ENCODE peak calls at places on chromosomes 6 and 20, in nine cellular contexts. L is lower lobe of right lung; O is CD8-positive, alpha-beta memory T cell; P is stomach; B is mucosa of descending colon; I is endothelial cell of umbilical vein; X is effector memory CD4-positive, alpha-beta T cell; C is ovary; R is heart left ventricle. N is an unnamed sample. For H3K36me3 and H3K4me1, the result is how much of the 10 kb centered on the place peaks cover.

GRCh38 chr20:48619126-48620101 is 208.4 kb downstream of the PREX1 start:
- DNase-seq in O (no peak), P (no peak), X (no peak), I (no peak), L (peak), R (no peak), B (peak), C (no peak), N (peak)

GRCh38 chr6:109874621-109875020 is 103.5 kb upstream of the GPR6 start:
- DNase-seq in C (no peak), O (no peak), L (no peak), R (no peak), I (no peak), X (no peak), P (no peak), B (no peak), N (no peak)

GRCh38 chr6:167392631-167393301 is 67.9 kb downstream of the TTLL2 start:
- DNase-seq in C (no peak), B (no peak), R (no peak), P (no peak), X (no peak), I (peak), L (no peak), O (no peak), N (no peak)

GRCh38 chr6:36430351-36430750 is 12.3 kb downstream of the PXT1 start:
- DNase-seq in P (no peak), I (no peak), X (no peak), O (no peak), L (no peak), R (no peak), C (no peak), B (no peak), N (no peak)

GRCh38 chr20:51365670-51366069 is 176.8 kb downstream of the NFATC2 start:
- DNase-seq in C (no peak), I (no peak), B (no peak), R (no peak), X (no peak), L (no peak), O (no peak), P (no peak), N (no peak)

GRCh38 chr6:4185419-4185818 is 50.0 kb upstream of the ECI2 start:
- DNase-seq in X (no peak), L (no peak), R (no peak), I (no peak), O (no peak), B (no peak), C (no peak), P (no peak), N (no peak)

GRCh38 chr6:56406276-56407269 is 159.2 kb upstream of the COL21A1 start:
- DNase-seq in R (no peak), O (no peak), C (no peak), L (no peak), X (no peak), P (no peak), B (no peak), I (no peak), N (no peak)

GRCh38 chr20:21208999-21209398 is 83.1 kb downstream of the KIZ start:
- DNase-seq in C (no peak), X (no peak), P (no peak), I (no peak), L (no peak), R (no peak), B (no peak), O (no peak), N (no peak)

GRCh38 chr6:152185158-152185574 is 377.7 kb downstream of the ESR1 start:
- DNase-seq in C (no peak), R (no peak), O (no peak), P (no peak), L (no peak), B (no peak), I (no peak), X (no peak), N (no peak)

GRCh38 chr6:18302561-18303439 is 38.5 kb upstream of the DEK start:
- DNase-seq in L (no peak), O (no peak), C (no peak), X (no peak), R (no peak), I (peak), B (no peak), P (no peak), N (no peak)

DNA sequence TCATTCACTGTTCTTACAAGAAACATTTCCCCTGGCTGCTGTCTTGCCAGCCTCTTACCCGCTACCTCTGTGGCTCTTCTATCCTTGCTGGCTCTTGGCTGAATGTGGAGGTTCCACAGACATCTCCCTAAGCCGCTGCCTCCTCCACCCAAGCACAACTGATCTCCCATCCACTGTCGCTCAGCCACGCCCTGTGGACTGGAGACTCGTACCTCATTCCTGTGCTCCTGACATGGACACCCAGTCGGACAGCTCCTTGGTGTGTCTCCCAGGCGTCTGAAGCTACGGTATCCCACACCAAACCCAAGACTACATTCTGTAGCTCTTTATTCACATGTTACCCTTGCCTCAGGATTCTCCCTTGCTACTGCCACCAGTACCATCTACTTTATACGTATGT is 19.3 kb downstream of the RAE1 start:
- DNase-seq in O (no peak), B (no peak), X (no peak), L (no peak), P (no peak), I (no peak), R (no peak), C (no peak), N (no peak)
- H3K36me3 ChIP-seq in O (half or more), B (under half), X (half or more), L (under half), P (half or more), I (half or more), R (under half), C (under half), N (under half)

GRCh38 chr6:147770221-147770620 is 261.7 kb downstream of the SAMD5 start:
- DNase-seq in P (no peak), B (no peak), R (no peak), I (no peak), O (no peak), L (no peak), C (no peak), X (no peak), N (no peak)

GRCh38 chr6:147768969-147769368 is 260.5 kb downstream of the SAMD5 start:
- DNase-seq in L (no peak), P (no peak), R (no peak), X (no peak), O (no peak), C (no peak), B (no peak), I (no peak), N (no peak)

GRCh38 chr6:147769496-147770087 is 261.1 kb downstream of the SAMD5 start:
- DNase-seq in L (no peak), B (no peak), P (no peak), R (no peak), I (no peak), O (no peak), X (no peak), C (no peak), N (no peak)

GRCh38 chr6:147765541-147765940 is 257.1 kb downstream of the SAMD5 start:
- DNase-seq in O (no peak), B (no peak), X (no peak), R (no peak), I (no peak), C (no peak), L (no peak), P (no peak), N (no peak)
- H3K4me1 ChIP-seq in O (under half), B (under half), X (under half), R (under half), I (under half), C (under half), L (under half), P (under half), N (under half)

GRCh38 chr20:58819921-58820320 is 30.8 kb downstream of the GNAS-AS1 start:
- DNase-seq in C (no peak), O (no peak), R (no peak), P (no peak), B (no peak), X (no peak), L (no peak), I (no peak), N (peak)
- H3K36me3 ChIP-seq in C (under half), O (under half), R (under half), P (under half), B (under half), X (under half), L (under half), I (under half), N (under half)

GRCh38 chr6:134245041-134245440 is 72.9 kb downstream of the SGK1 start:
- DNase-seq in R (no peak), C (peak), L (no peak), O (no peak), X (no peak), I (no peak), B (no peak), P (peak), N (no peak)
- H3K4me1 ChIP-seq in R (under half), C (under half), L (under half), O (half or more), X (under half), I (under half), B (under half), P (under half), N (under half)

GRCh38 chr6:38134704-38135088 is 315.2 kb downstream of the ZFAND3 start:
- DNase-seq in O (no peak), B (no peak), X (no peak), R (no peak), I (no peak), L (no peak), P (no peak), C (no peak), N (no peak)
- H3K36me3 ChIP-seq in O (under half), B (under half), X (under half), R (under half), I (under half), L (under half), P (under half), C (under half), N (under half)

GRCh38 chr20:52896348-52896747 is 75.8 kb upstream of the TSHZ2 start:
- DNase-seq in X (no peak), C (no peak), R (no peak), L (no peak), O (no peak), I (no peak), B (no peak), P (no peak), N (no peak)
- H3K4me1 ChIP-seq in X (under half), C (under half), R (under half), L (under half), O (under half), I (under half), B (under half), P (under half), N (under half)

GRCh38 chr20:1160991-1161390 is 23.8 kb downstream of the TMEM74B start:
- DNase-seq in R (no peak), B (no peak), C (no peak), I (no peak), L (no peak), P (no peak), O (no peak), X (no peak), N (no peak)

GRCh38 chr20:1163653-1164052 is 21.1 kb downstream of the TMEM74B start:
- DNase-seq in R (no peak), B (no peak), X (no peak), L (no peak), O (no peak), P (no peak), I (no peak), C (no peak), N (no peak)

GRCh38 chr20:1164871-1165270 is 19.9 kb downstream of the TMEM74B start:
- DNase-seq in X (no peak), O (no peak), B (no peak), I (no peak), L (no peak), R (no peak), P (no peak), C (no peak), N (no peak)

GRCh38 chr20:1163105-1163504 is 21.7 kb downstream of the TMEM74B start:
- DNase-seq in L (no peak), O (no peak), R (no peak), I (no peak), C (no peak), X (no peak), P (no peak), B (no peak), N (no peak)

DNA sequence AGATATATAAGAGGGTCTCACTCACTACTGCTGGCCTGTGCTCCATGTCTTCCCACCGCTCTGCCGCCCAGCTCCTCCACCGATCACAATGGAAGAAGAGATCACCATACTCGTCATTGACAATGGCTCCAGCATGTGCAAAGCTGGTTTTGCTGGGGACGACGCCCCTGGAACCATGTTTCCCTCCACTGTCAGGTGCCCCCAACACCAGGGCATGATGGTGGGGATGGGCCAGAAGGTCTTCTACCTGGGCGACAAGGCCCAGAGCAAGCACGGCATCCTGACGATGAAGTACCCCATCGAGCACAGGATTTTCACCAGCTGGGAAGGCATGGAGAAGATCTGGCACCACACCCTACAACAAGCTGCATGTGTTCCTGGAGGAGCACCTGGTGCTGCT is 24.3 kb downstream of the TMEM74B start:
- DNase-seq in L (no peak), O (no peak), B (no peak), R (no peak), I (no peak), P (no peak), C (no peak), X (no peak), N (no peak)
- H3K36me3 ChIP-seq in L (half or more), O (under half), B (under half), R (half or more), I (under half), P (half or more), C (under half), X (half or more), N (under half)

GRCh38 chr6:41558033-41558807 is 12.0 kb downstream of the FOXP4 start:
- DNase-seq in O (no peak), P (no peak), I (no peak), L (no peak), R (no peak), C (no peak), B (no peak), X (no peak), N (no peak)

GRCh38 chr6:41560440-41561192 is 14.4 kb downstream of the FOXP4 start:
- DNase-seq in I (peak), X (peak), C (peak), L (peak), P (peak), B (peak), O (peak), R (peak), N (no peak)

GRCh38 chr6:41561931-41562632 is 15.9 kb downstream of the FOXP4 start:
- DNase-seq in C (no peak), P (no peak), L (no peak), X (no peak), I (no peak), R (no peak), O (no peak), B (no peak), N (no peak)

GRCh38 chr6:41561386-41561785 is 15.2 kb downstream of the FOXP4 start:
- DNase-seq in X (no peak), L (no peak), I (no peak), B (no peak), R (no peak), O (no peak), P (no peak), C (no peak), N (no peak)

GRCh38 chr6:41559655-41560439 is 13.7 kb downstream of the FOXP4 start:
- DNase-seq in P (no peak), R (no peak), O (no peak), B (no peak), L (no peak), X (no peak), I (no peak), C (no peak), N (no peak)
- H3K4me1 ChIP-seq in P (half or more), R (under half), O (under half), B (under half), L (under half), X (under half), I (under half), C (under half), N (under half)

DNA sequence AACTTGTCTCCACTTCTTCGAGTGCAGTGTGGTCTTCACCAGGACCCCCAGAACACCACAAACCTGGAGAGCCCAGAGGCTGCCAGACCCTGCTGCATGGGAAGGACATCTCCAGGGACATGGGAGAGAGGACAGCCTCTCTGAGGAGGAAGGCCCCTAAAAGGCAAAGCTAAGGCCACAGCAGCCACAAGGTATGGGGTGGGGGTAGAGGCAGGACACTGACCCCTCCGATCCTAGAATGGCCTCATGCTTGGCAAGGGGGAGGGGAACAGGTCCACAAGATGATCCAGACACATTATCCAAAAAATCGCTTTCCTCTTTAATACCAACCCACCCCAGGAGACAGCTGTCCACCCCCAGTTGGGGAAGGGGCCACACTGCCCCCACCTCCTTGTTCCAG is 1.9 kb downstream of the B3GALT4 start:
- DNase-seq in I (no peak), X (no peak), P (no peak), L (no peak), C (no peak), O (no peak), R (no peak), B (no peak), N (no peak)
- H3K36me3 ChIP-seq in I (under half), X (under half), P (half or more), L (half or more), C (under half), O (under half), R (half or more), B (under half), N (under half)

GRCh38 chr20:32965581-32966373 is 38.5 kb downstream of the SUN5 start:
- DNase-seq in R (no peak), C (no peak), I (no peak), P (peak), X (peak), B (no peak), L (no peak), O (peak), N (no peak)

GRCh38 chr20:32966382-32966781 is 37.9 kb downstream of the SUN5 start:
- DNase-seq in O (no peak), B (no peak), R (no peak), I (no peak), P (peak), X (no peak), C (no peak), L (no peak), N (no peak)

GRCh38 chr20:32965115-32965514 is 39.1 kb downstream of the SUN5 start:
- DNase-seq in R (no peak), P (no peak), O (no peak), C (no peak), I (no peak), L (no peak), B (no peak), X (no peak), N (no peak)

GRCh38 chr20:32968833-32969241 is 35.4 kb downstream of the SUN5 start:
- DNase-seq in L (no peak), R (no peak), O (no peak), P (no peak), I (no peak), X (no peak), B (no peak), C (no peak), N (no peak)

GRCh38 chr20:32966881-32967781 is 37.1 kb downstream of the SUN5 start:
- DNase-seq in C (no peak), P (peak), I (no peak), B (no peak), X (peak), L (no peak), O (peak), R (no peak), N (no peak)
- H3K4me1 ChIP-seq in C (under half), P (under half), I (under half), B (under half), X (half or more), L (under half), O (half or more), R (under half), N (under half)

N was measured in aorta.